ENCODE peak calls at places on chromosomes 1 and 21, in seven cellular contexts. One of them, this sample, is unnamed.

GRCh38 chr21:44765231-44766013 is 36.2 kb downstream of the UBE2G2 start:
- DNase-seq in transverse colon: no peak
- DNase-seq in mucosa of descending colon: no peak
- DNase-seq in cardiac fibroblast: peak; percentile 13
- DNase-seq in bronchial epithelial cell: peak; percentile 35
- DNase-seq in heart right ventricle: no peak
- DNase-seq in neural crest cell: no peak
- DNase-seq in this sample: no peak

GRCh38 chr1:43005460-43006351 is 47.0 kb upstream of the SLC2A1 start:
- DNase-seq in transverse colon: no peak
- DNase-seq in bronchial epithelial cell: no peak
- DNase-seq in heart right ventricle: no peak
- DNase-seq in cardiac fibroblast: no peak
- DNase-seq in mucosa of descending colon: no peak
- DNase-seq in neural crest cell: peak; percentile 18
- DNase-seq in this sample: no peak

GRCh38 chr1:9281907-9282306 is 10.8 kb upstream of the SPSB1 start:
- DNase-seq in heart right ventricle: no peak
- DNase-seq in mucosa of descending colon: no peak
- DNase-seq in neural crest cell: no peak
- DNase-seq in bronchial epithelial cell: no peak
- DNase-seq in cardiac fibroblast: no peak
- DNase-seq in transverse colon: no peak
- DNase-seq in this sample: no peak

GRCh38 chr1:204493882-204494280 is 724 bp downstream of the PIK3C2B start:
- DNase-seq in bronchial epithelial cell: peak; percentile 48
- DNase-seq in transverse colon: peak; percentile 89
- DNase-seq in cardiac fibroblast: peak; percentile 12
- DNase-seq in heart right ventricle: peak; percentile 57
- DNase-seq in neural crest cell: no peak
- DNase-seq in mucosa of descending colon: peak; percentile 91
- DNase-seq in this sample: no peak

GRCh38 chr1:213055087-213055591 is 4.1 kb downstream of the RPS6KC1 start:
- DNase-seq in mucosa of descending colon: no peak
- DNase-seq in heart right ventricle: no peak
- DNase-seq in neural crest cell: no peak
- DNase-seq in bronchial epithelial cell: peak; percentile 91
- DNase-seq in transverse colon: no peak
- DNase-seq in cardiac fibroblast: peak; percentile 20
- DNase-seq in this sample: peak; percentile 66

GRCh38 chr1:243991650-243992049 is 59.4 kb upstream of the ZBTB18 start:
- DNase-seq in mucosa of descending colon: no peak
- DNase-seq in neural crest cell: no peak
- DNase-seq in transverse colon: no peak
- DNase-seq in heart right ventricle: no peak
- DNase-seq in cardiac fibroblast: no peak
- DNase-seq in bronchial epithelial cell: no peak
- DNase-seq in this sample: no peak

GRCh38 chr21:37266515-37267221 is 466 bp downstream of the VPS26C start:
- DNase-seq in heart right ventricle: no peak
- DNase-seq in cardiac fibroblast: peak; percentile 42
- DNase-seq in mucosa of descending colon: no peak
- DNase-seq in neural crest cell: peak; percentile 21
- DNase-seq in transverse colon: no peak
- DNase-seq in bronchial epithelial cell: peak; percentile 18
- DNase-seq in this sample: no peak

GRCh38 chr21:42200906-42201614 is 17.9 kb upstream of the ABCG1 start:
- DNase-seq in cardiac fibroblast: no peak
- DNase-seq in bronchial epithelial cell: no peak
- DNase-seq in heart right ventricle: no peak
- DNase-seq in neural crest cell: no peak
- DNase-seq in transverse colon: no peak
- DNase-seq in mucosa of descending colon: peak; percentile 17
- DNase-seq in this sample: no peak

GRCh38 chr1:221772107-221772506 is 30.2 kb upstream of the DUSP10 start:
- DNase-seq in mucosa of descending colon: no peak
- DNase-seq in bronchial epithelial cell: peak; percentile 84
- DNase-seq in cardiac fibroblast: peak; percentile 21
- DNase-seq in heart right ventricle: no peak
- DNase-seq in neural crest cell: no peak
- DNase-seq in transverse colon: no peak
- DNase-seq in this sample: peak; percentile 69

GRCh38 chr1:229184066-229184465 is 86.8 kb upstream of the RAB4A start:
- DNase-seq in bronchial epithelial cell: no peak
- DNase-seq in cardiac fibroblast: no peak
- DNase-seq in neural crest cell: no peak
- DNase-seq in heart right ventricle: no peak
- DNase-seq in transverse colon: no peak
- DNase-seq in mucosa of descending colon: no peak
- DNase-seq in this sample: no peak

GRCh38 chr1:159881930-159882839 is 17.8 kb downstream of the CFAP45 start:
- DNase-seq in heart right ventricle: peak; percentile 48
- DNase-seq in transverse colon: peak; percentile 97
- DNase-seq in bronchial epithelial cell: peak; percentile 100
- DNase-seq in mucosa of descending colon: peak; percentile 99
- DNase-seq in neural crest cell: no peak
- DNase-seq in cardiac fibroblast: peak; percentile 99
- DNase-seq in this sample: peak; percentile 100

GRCh38 chr21:46100426-46100825 is 2.5 kb downstream of the COL6A2 start:
- DNase-seq in neural crest cell: no peak
- DNase-seq in transverse colon: peak; percentile 6
- DNase-seq in mucosa of descending colon: no peak
- DNase-seq in heart right ventricle: peak; percentile 2
- DNase-seq in bronchial epithelial cell: no peak
- DNase-seq in cardiac fibroblast: peak; percentile 74
- DNase-seq in this sample: peak; percentile 20

GRCh38 chr21:19607983-19608668 is 1204.5 kb upstream of the TMPRSS15 start:
- DNase-seq in transverse colon: no peak
- DNase-seq in cardiac fibroblast: no peak
- DNase-seq in neural crest cell: no peak
- DNase-seq in bronchial epithelial cell: no peak
- DNase-seq in mucosa of descending colon: no peak
- DNase-seq in heart right ventricle: no peak
- DNase-seq in this sample: peak; percentile 24

GRCh38 chr1:244904119-244904518 is 39.8 kb upstream of the HNRNPU start:
- DNase-seq in neural crest cell: no peak
- DNase-seq in transverse colon: no peak
- DNase-seq in heart right ventricle: no peak
- DNase-seq in mucosa of descending colon: no peak
- DNase-seq in cardiac fibroblast: no peak
- DNase-seq in bronchial epithelial cell: no peak
- DNase-seq in this sample: no peak

DNA sequence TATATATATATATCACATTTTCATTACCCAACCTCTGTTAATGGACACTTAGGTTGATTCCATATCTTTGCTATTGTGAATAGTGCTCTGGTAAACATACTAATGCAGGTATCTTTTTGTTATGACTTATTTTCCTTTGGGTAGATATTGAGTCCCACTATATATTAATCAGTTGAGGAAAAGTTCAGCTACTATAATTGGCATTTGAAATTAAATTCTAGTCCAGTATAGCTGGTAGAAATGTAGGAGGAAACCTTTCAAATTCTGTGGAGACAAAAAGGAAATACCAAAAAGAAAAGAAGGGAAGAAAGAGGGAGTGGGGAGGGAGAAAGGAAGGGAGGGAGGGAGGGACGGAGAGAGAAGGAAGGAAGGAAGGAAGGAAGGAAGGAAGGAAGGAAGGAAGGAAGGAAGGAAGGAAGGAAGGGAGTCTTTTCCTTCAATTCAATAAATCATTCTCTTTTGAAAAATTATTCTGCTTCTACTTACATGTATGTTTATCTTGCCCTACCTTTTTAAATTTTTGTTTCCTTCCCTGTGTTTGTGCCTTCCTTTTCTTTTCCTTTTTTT is 311.9 kb downstream of the TPR start:
- DNase-seq in cardiac fibroblast: no peak
- DNase-seq in heart right ventricle: no peak
- DNase-seq in bronchial epithelial cell: no peak
- DNase-seq in neural crest cell: no peak
- DNase-seq in mucosa of descending colon: no peak
- DNase-seq in transverse colon: no peak
- DNase-seq in this sample: no peak
- TF ChIP-seq CTCF in cardiac fibroblast: no peak
- TF ChIP-seq CTCF in heart right ventricle: no peak
- TF ChIP-seq CTCF in bronchial epithelial cell: no peak
- TF ChIP-seq CTCF in neural crest cell: no peak
- TF ChIP-seq CTCF in mucosa of descending colon: no peak
- TF ChIP-seq CTCF in transverse colon: no peak
- TF ChIP-seq CTCF in this sample: no peak

DNA sequence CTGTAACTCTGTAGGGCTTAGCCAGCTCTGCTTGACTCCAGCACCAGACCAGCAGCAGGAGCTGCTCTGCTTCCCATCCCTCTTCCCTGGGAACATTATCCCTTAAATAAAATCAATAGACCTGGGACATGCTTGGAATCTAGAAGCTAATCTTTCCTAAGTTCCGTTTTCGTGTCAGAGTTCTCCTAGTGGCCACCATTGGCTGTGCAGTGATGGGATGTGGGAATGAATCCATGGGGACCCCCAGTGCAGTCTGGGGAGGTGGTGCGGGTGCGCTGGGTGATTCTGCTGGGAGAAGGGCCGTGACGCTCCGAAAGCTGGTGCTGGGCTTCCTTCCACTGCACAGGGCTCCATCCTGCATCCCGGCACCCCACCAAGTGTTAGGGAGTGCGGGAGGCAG is 202.7 kb downstream of the CAMTA1 start:
- DNase-seq in transverse colon: no peak
- DNase-seq in heart right ventricle: no peak
- DNase-seq in cardiac fibroblast: no peak
- DNase-seq in neural crest cell: no peak
- DNase-seq in bronchial epithelial cell: no peak
- DNase-seq in mucosa of descending colon: no peak
- DNase-seq in this sample: no peak
- TF ChIP-seq CTCF in transverse colon: no peak
- TF ChIP-seq CTCF in heart right ventricle: no peak
- TF ChIP-seq CTCF in cardiac fibroblast: no peak
- TF ChIP-seq CTCF in neural crest cell: no peak
- TF ChIP-seq CTCF in bronchial epithelial cell: no peak
- TF ChIP-seq CTCF in mucosa of descending colon: no peak
- TF ChIP-seq CTCF in this sample: no peak

GRCh38 chr1:33094486-33094885 is 13.5 kb downstream of the AZIN2 start:
- DNase-seq in bronchial epithelial cell: no peak
- DNase-seq in mucosa of descending colon: no peak
- DNase-seq in neural crest cell: no peak
- DNase-seq in transverse colon: no peak
- DNase-seq in heart right ventricle: no peak
- DNase-seq in cardiac fibroblast: no peak
- DNase-seq in this sample: no peak

GRCh38 chr1:33094971-33095604 is 14.1 kb downstream of the AZIN2 start:
- DNase-seq in mucosa of descending colon: peak; percentile 84
- DNase-seq in cardiac fibroblast: peak; percentile 84
- DNase-seq in bronchial epithelial cell: peak; percentile 67
- DNase-seq in neural crest cell: peak; percentile 85
- DNase-seq in transverse colon: peak; percentile 70
- DNase-seq in heart right ventricle: peak; percentile 63
- DNase-seq in this sample: peak; percentile 70

GRCh38 chr1:33092438-33092837 is 11.5 kb downstream of the AZIN2 start:
- DNase-seq in transverse colon: no peak
- DNase-seq in bronchial epithelial cell: no peak
- DNase-seq in mucosa of descending colon: no peak
- DNase-seq in heart right ventricle: no peak
- DNase-seq in cardiac fibroblast: no peak
- DNase-seq in neural crest cell: no peak
- DNase-seq in this sample: no peak

GRCh38 chr1:33096358-33097005 is 15.5 kb downstream of the AZIN2 start:
- DNase-seq in bronchial epithelial cell: no peak
- DNase-seq in neural crest cell: no peak
- DNase-seq in mucosa of descending colon: no peak
- DNase-seq in heart right ventricle: peak; percentile 9
- DNase-seq in cardiac fibroblast: peak; percentile 52
- DNase-seq in transverse colon: no peak
- DNase-seq in this sample: no peak

GRCh38 chr1:33093004-33093403 is 12.1 kb downstream of the AZIN2 start:
- DNase-seq in bronchial epithelial cell: no peak
- DNase-seq in mucosa of descending colon: no peak
- DNase-seq in transverse colon: no peak
- DNase-seq in neural crest cell: no peak
- DNase-seq in cardiac fibroblast: no peak
- DNase-seq in heart right ventricle: no peak
- DNase-seq in this sample: no peak
- TF ChIP-seq CTCF in bronchial epithelial cell: no peak
- TF ChIP-seq CTCF in mucosa of descending colon: no peak
- TF ChIP-seq CTCF in transverse colon: no peak
- TF ChIP-seq CTCF in neural crest cell: no peak
- TF ChIP-seq CTCF in cardiac fibroblast: no peak
- TF ChIP-seq CTCF in heart right ventricle: no peak
- TF ChIP-seq CTCF in this sample: no peak

GRCh38 chr1:59752556-59753412 is 62.0 kb upstream of the HOOK1 start:
- DNase-seq in neural crest cell: peak; percentile 25
- DNase-seq in cardiac fibroblast: no peak
- DNase-seq in mucosa of descending colon: no peak
- DNase-seq in bronchial epithelial cell: no peak
- DNase-seq in transverse colon: no peak
- DNase-seq in heart right ventricle: no peak
- DNase-seq in this sample: no peak
- TF ChIP-seq CTCF in neural crest cell: no peak
- TF ChIP-seq CTCF in cardiac fibroblast: no peak
- TF ChIP-seq CTCF in mucosa of descending colon: no peak
- TF ChIP-seq CTCF in bronchial epithelial cell: no peak
- TF ChIP-seq CTCF in transverse colon: no peak
- TF ChIP-seq CTCF in heart right ventricle: no peak
- TF ChIP-seq CTCF in this sample: no peak

GRCh38 chr1:170012920-170013319 is 61.6 kb downstream of the KIFAP3 start:
- DNase-seq in heart right ventricle: no peak
- DNase-seq in transverse colon: no peak
- DNase-seq in neural crest cell: no peak
- DNase-seq in bronchial epithelial cell: no peak
- DNase-seq in mucosa of descending colon: no peak
- DNase-seq in cardiac fibroblast: no peak
- DNase-seq in this sample: no peak

GRCh38 chr1:170010443-170010842 is 64.1 kb downstream of the KIFAP3 start:
- DNase-seq in bronchial epithelial cell: peak; percentile 44
- DNase-seq in heart right ventricle: peak; percentile 64
- DNase-seq in mucosa of descending colon: peak; percentile 83
- DNase-seq in cardiac fibroblast: peak; percentile 82
- DNase-seq in transverse colon: peak; percentile 14
- DNase-seq in neural crest cell: peak; percentile 29
- DNase-seq in this sample: peak; percentile 74
- TF ChIP-seq CTCF in bronchial epithelial cell: peak; percentile 11
- TF ChIP-seq CTCF in heart right ventricle: peak; percentile 39
- TF ChIP-seq CTCF in mucosa of descending colon: no peak
- TF ChIP-seq CTCF in cardiac fibroblast: peak; percentile 39
- TF ChIP-seq CTCF in transverse colon: peak; percentile 31
- TF ChIP-seq CTCF in neural crest cell: peak; percentile 71
- TF ChIP-seq CTCF in this sample: peak; percentile 54

This sample was measured in MCF 10A.